ENCODE peak calls at places on chromosome 1, in seven cellular contexts. Q, X, P, Y, T, B and C are unnamed samples.

GRCh38 chr1:218865591-218865990 is 308.1 kb upstream of the LYPLAL1 start:
- DNase-seq in Q (no peak), P (no peak), X (no peak), B (no peak), T (no peak), Y (no peak), C (no peak)

GRCh38 chr1:119885903-119886783 is 10.2 kb downstream of the ADAM30 start:
- DNase-seq in P (peak), T (peak), X (peak), B (peak), Y (peak), Q (peak), C (no peak)

GRCh38 chr1:153231800-153232199 is 14.4 kb downstream of the PRR9 start:
- DNase-seq in Q (no peak), X (no peak), B (no peak), P (no peak), Y (no peak), T (no peak), C (no peak)

GRCh38 chr1:115495603-115496002 is 146.2 kb upstream of the VANGL1 start:
- DNase-seq in X (no peak), P (no peak), Y (no peak), B (peak), Q (no peak), T (no peak), C (peak)

GRCh38 chr1:211281322-211282022 is 22.3 kb downstream of the RCOR3 start:
- DNase-seq in Y (no peak), X (no peak), Q (no peak), B (no peak), T (no peak), P (no peak), C (no peak)

GRCh38 chr1:11042995-11043874 is 3.8 kb downstream of the MASP2 start:
- DNase-seq in B (no peak), X (no peak), P (no peak), Q (no peak), Y (no peak), T (no peak), C (no peak)

GRCh38 chr1:115748396-115749130 is 20.0 kb downstream of the CASQ2 start:
- DNase-seq in Q (no peak), B (peak), P (no peak), Y (no peak), X (no peak), T (no peak), C (no peak)

GRCh38 chr1:52059326-52059725 is 3.2 kb downstream of the BTF3L4 start:
- DNase-seq in B (peak), P (no peak), Y (no peak), X (no peak), T (no peak), Q (no peak), C (no peak)

GRCh38 chr1:62294211-62294610 is 25.0 kb downstream of the KANK4 start:
- DNase-seq in Y (no peak), P (no peak), B (no peak), X (no peak), Q (no peak), T (no peak), C (no peak)

GRCh38 chr1:222167111-222167510 is 380.8 kb downstream of the HHIPL2 start:
- DNase-seq in Y (peak), T (no peak), X (no peak), B (peak), P (no peak), Q (no peak), C (peak)

GRCh38 chr1:170357750-170358149 is 174.2 kb upstream of the GORAB start:
- DNase-seq in Q (no peak), P (no peak), Y (no peak), T (no peak), X (no peak), B (no peak), C (no peak)

GRCh38 chr1:2204384-2205190 is 10.0 kb upstream of the FAAP20 start:
- DNase-seq in Y (peak), P (no peak), T (peak), X (no peak), B (peak), Q (peak), C (peak)

GRCh38 chr1:206589206-206589605 is 23.1 kb downstream of the EIF2D start:
- DNase-seq in X (no peak), P (no peak), Q (no peak), Y (no peak), T (no peak), B (peak), C (peak)

GRCh38 chr1:24886241-24886640 is 43.8 kb downstream of the RUNX3 start:
- DNase-seq in Y (no peak), B (no peak), T (no peak), Q (no peak), X (no peak), P (no peak), C (no peak)

GRCh38 chr1:57024855-57025254 is 59.0 kb upstream of the C8B start:
- DNase-seq in T (no peak), P (no peak), Y (no peak), Q (no peak), X (no peak), B (no peak), C (no peak)

GRCh38 chr1:19484338-19484792 is 974 bp downstream of the CAPZB start:
- DNase-seq in Q (no peak), T (no peak), X (no peak), B (no peak), Y (no peak), P (no peak), C (no peak)

GRCh38 chr1:155964193-155964592 is 14.2 kb downstream of the ARHGEF2 start:
- DNase-seq in P (no peak), Y (no peak), B (no peak), Q (no peak), T (no peak), X (no peak), C (no peak)

GRCh38 chr1:160460683-160461287 is 60.4 kb downstream of the VANGL2 start:
- DNase-seq in T (no peak), Y (no peak), P (no peak), X (no peak), Q (no peak), B (no peak), C (no peak)

GRCh38 chr1:37661401-37661800 is 26.7 kb upstream of the RSPO1 start:
- DNase-seq in B (peak), T (no peak), Q (no peak), P (no peak), Y (no peak), X (no peak), C (no peak)

GRCh38 chr1:115828101-115829022 is 12.6 kb downstream of the NHLH2 start:
- DNase-seq in Y (peak), X (no peak), Q (no peak), P (no peak), T (peak), B (no peak), C (no peak)

GRCh38 chr1:240737268-240737667 is 125.3 kb upstream of the GREM2 start:
- DNase-seq in Y (no peak), B (peak), T (no peak), X (no peak), P (no peak), Q (no peak), C (peak)

GRCh38 chr1:186617860-186618780 is 62.1 kb downstream of the PTGS2 start:
- DNase-seq in T (peak), P (no peak), X (no peak), B (peak), Q (no peak), Y (peak), C (peak)

GRCh38 chr1:109786531-109787021 is 22.9 kb upstream of the EPS8L3 start:
- DNase-seq in T (no peak), X (no peak), P (no peak), Q (no peak), Y (no peak), B (no peak), C (no peak)

GRCh38 chr1:33576821-33577599 is 104.6 kb downstream of the ZSCAN20 start:
- DNase-seq in P (no peak), B (no peak), T (no peak), Y (no peak), Q (no peak), X (no peak), C (no peak)

GRCh38 chr1:35603468-35603867 is 30.4 kb downstream of the TFAP2E start:
- DNase-seq in T (no peak), P (no peak), Q (no peak), X (no peak), Y (no peak), B (no peak), C (no peak)

GRCh38 chr1:12527564-12527963 is 90.4 kb downstream of the DHRS3 start:
- DNase-seq in Y (no peak), T (no peak), Q (no peak), X (no peak), P (no peak), B (no peak), C (no peak)

GRCh38 chr1:158037876-158038359 is 44.5 kb downstream of the KIRREL1 start:
- DNase-seq in Q (no peak), X (no peak), Y (peak), B (peak), T (no peak), P (no peak), C (peak)

GRCh38 chr1:29711582-29712274 is 475.4 kb downstream of the PTPRU start:
- DNase-seq in P (no peak), Y (no peak), X (no peak), T (no peak), B (peak), Q (no peak), C (no peak)

GRCh38 chr1:52645261-52645660 is 12.3 kb downstream of the SHISAL2A start:
- DNase-seq in B (no peak), X (no peak), T (no peak), P (no peak), Y (no peak), Q (no peak), C (no peak)

GRCh38 chr1:54564312-54565112 is 16.5 kb downstream of the ACOT11 start:
- DNase-seq in Q (no peak), B (no peak), T (no peak), X (no peak), P (no peak), Y (no peak), C (no peak)

GRCh38 chr1:8554956-8555534 is 237.1 kb downstream of the SLC45A1 start:
- DNase-seq in X (no peak), Q (no peak), B (peak), P (no peak), Y (no peak), T (no peak), C (no peak)

GRCh38 chr1:228281631-228282328 is 73.9 kb downstream of the OBSCN start:
- DNase-seq in B (no peak), X (no peak), Q (no peak), T (peak), P (no peak), Y (peak), C (no peak)

GRCh38 chr1:77538956-77539509 is 143.4 kb downstream of the ZZZ3 start:
- DNase-seq in X (no peak), Q (no peak), Y (peak), B (peak), P (no peak), T (no peak), C (peak)

GRCh38 chr1:197081117-197081753 is 14.2 kb upstream of the F13B start:
- DNase-seq in B (no peak), P (no peak), X (no peak), T (no peak), Y (no peak), Q (no peak), C (no peak)

GRCh38 chr1:193417420-193417819 is 231.0 kb upstream of the B3GALT2 start:
- DNase-seq in B (no peak), P (no peak), T (no peak), X (no peak), Y (no peak), Q (no peak), C (no peak)